ENCODE peak calls at places on chromosomes 2 and 18, in five cellular contexts. Y is suprapubic skin, D is psoas muscle, Z is astrocyte, U is dorsolateral prefrontal cortex. M is an unnamed sample.

GRCh38 chr2:24874025-24874424 is 46.0 kb downstream of the ADCY3 start:
- DNase-seq in U (no peak), Y (no peak), Z (no peak), D (peak; percentile 68), M (no peak)

GRCh38 chr2:164784376-164784775 is 57.2 kb downstream of the COBLL1 start:
- DNase-seq in U (no peak), Y (no peak), Z (peak; percentile 65), D (no peak), M (no peak)

GRCh38 chr18:64032312-64032711 is 62.4 kb downstream of the SERPINB8 start:
- DNase-seq in Z (no peak), Y (no peak), D (no peak), U (no peak), M (no peak)

GRCh38 chr2:162731917-162732804 is 106.4 kb downstream of the KCNH7 start:
- DNase-seq in D (no peak), Z (no peak), Y (no peak), U (no peak), M (no peak)

GRCh38 chr18:46278481-46279465 is 174.6 kb downstream of the HAUS1 start:
- DNase-seq in D (no peak), Y (no peak), U (no peak), Z (peak; percentile 67), M (no peak)

GRCh38 chr2:58965602-58966001 is 724.5 kb upstream of the FANCL start:
- DNase-seq in Y (no peak), U (no peak), D (no peak), Z (no peak), M (no peak)

GRCh38 chr18:61496374-61496773 is 163.1 kb downstream of the CDH20 start:
- DNase-seq in Y (no peak), Z (no peak), U (no peak), D (no peak), M (no peak)

GRCh38 chr18:46756559-46757201 is at the start of gene ST8SIA5:
- DNase-seq in Z (no peak), D (peak; percentile 66), Y (no peak), U (no peak), M (no peak)

GRCh38 chr2:88016948-88017779 is 817 bp upstream of the RNU2-63P start:
- DNase-seq in U (no peak), Z (peak; percentile 9), Y (peak; percentile 72), D (no peak), M (no peak)

GRCh38 chr2:26693287-26693849 is 846 bp downstream of the KCNK3 start:
- DNase-seq in D (no peak), Z (no peak), Y (no peak), U (no peak), M (no peak)

GRCh38 chr2:157923598-157923997 is 47.5 kb upstream of the ACVR1 start:
- DNase-seq in Y (no peak), Z (no peak), U (no peak), D (no peak), M (no peak)

GRCh38 chr2:157922341-157922740 is 46.2 kb upstream of the ACVR1 start:
- DNase-seq in Z (no peak), D (no peak), Y (no peak), U (no peak), M (no peak)

GRCh38 chr2:157918319-157918718 is 42.2 kb upstream of the ACVR1 start:
- DNase-seq in Z (no peak), Y (no peak), U (no peak), D (no peak), M (no peak)

GRCh38 chr2:157922815-157923214 is 46.7 kb upstream of the ACVR1 start:
- DNase-seq in D (no peak), Y (no peak), Z (no peak), U (no peak), M (no peak)

GRCh38 chr2:157919181-157919580 is 43.1 kb upstream of the ACVR1 start:
- DNase-seq in Y (no peak), Z (no peak), U (no peak), D (no peak), M (no peak)
- TF ChIP-seq CTCF in Y (no peak), Z (no peak), U (no peak), D (no peak), M (no peak)

GRCh38 chr18:31646332-31646822 is 38.0 kb downstream of the B4GALT6 start:
- DNase-seq in D (no peak), Z (no peak), Y (no peak), U (no peak), M (peak; percentile 24)
- H3K4me3 ChIP-seq in D (no peak overlapping the region), Z (no peak overlapping the region), Y (no peak overlapping the region), U (no peak overlapping the region), M (no peak overlapping the region)

DNA sequence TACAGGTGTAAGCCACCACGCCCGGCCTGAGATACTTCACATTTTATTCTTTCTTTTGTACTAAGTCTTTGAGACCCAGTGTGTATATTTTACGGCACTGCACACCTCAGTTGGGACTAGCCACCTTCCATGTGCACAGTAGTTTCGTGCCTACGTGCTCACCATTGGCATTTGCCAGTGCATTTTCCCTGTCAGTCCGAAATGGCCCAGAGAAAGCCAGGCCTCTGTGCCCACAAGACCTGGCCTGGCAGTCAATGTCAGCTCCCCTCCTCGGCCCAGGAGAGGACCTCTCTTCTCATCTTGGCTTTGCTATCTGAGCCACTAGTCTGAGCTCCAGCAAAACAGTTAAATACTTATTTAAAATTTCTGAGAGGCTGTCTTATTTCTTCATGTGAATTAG is 147.8 kb upstream of the KLHL29 start:
- DNase-seq in D (no peak), U (no peak), Y (no peak), Z (no peak), M (no peak)
- H3K27me3 ChIP-seq in D (no peaks in the 10 kb centered on the region), U (peaks cover 16% of the 10 kb centered on the region), Y (no peaks in the 10 kb centered on the region), Z (no peaks in the 10 kb centered on the region), M (peaks cover 7% of the 10 kb centered on the region)

DNA sequence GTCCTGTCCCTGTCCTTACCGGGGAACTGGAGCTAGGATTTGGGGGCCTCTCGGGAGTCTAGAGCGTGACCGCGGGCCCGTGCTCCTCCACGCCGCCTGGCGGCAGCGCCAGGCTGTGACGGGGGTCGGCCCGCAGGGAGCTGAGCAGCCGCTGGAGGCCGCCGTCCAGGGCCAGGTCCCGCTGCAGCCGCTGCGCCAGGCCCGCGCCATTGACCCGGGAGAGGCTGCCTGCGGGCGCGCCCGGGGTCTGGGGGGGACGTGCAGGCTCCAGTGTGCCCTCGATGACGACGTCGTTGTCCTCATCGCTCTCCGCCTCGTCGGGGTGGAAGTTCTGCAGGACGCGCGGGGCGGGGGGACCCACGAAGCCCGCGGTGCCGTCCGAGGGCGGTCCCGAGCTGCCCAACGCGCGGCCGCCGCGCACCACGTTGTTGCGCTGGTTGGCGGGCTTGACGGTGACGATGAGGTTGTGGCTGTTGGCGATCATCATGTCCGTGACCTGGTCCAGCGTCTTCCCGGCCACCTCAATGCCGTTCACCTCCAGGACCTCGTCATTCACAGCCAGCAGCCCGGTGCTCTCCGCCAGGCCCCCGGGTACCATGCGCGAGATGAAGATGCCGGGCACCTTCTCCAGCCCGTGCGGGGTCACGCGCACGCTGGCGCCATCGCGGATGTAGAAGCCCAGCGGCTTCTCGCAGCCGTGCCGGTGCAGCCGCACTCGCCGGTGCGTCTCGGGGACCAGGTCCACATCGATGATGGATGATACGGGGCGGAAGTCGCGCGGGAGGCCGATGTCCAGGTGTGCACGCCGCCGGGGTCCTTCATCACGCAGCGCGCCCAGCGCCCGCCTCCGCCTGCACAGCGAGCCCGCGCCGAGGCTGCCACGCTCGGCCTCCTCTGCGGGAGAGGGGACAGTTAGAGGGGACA is 50.9 kb downstream of the ADNP2 start:
- DNase-seq in Z (no peak), D (peak; percentile 62), U (no peak), Y (no peak), M (no peak)
- TF ChIP-seq CTCF in Z (peak; percentile 8), D (peak; percentile 34), U (peak; percentile 68), Y (peak; percentile 47), M (peak; percentile 48)

GRCh38 chr18:35504996-35505395 is 7.2 kb upstream of the INO80C start:
- DNase-seq in U (no peak), D (no peak), Z (no peak), Y (no peak), M (no peak)
- H3K4me3 ChIP-seq in U (no peak overlapping the region), D (no peak overlapping the region), Z (no peak overlapping the region), Y (no peak overlapping the region), M (no peak overlapping the region)

GRCh38 chr2:44932079-44932478 is 9.4 kb upstream of the SIX3 start:
- DNase-seq in D (no peak), Z (no peak), Y (no peak), U (no peak), M (no peak)
- H3K27me3 ChIP-seq in D (peaks cover 100% of the 10 kb centered on the region), Z (peaks cover 86% of the 10 kb centered on the region), Y (peaks cover 100% of the 10 kb centered on the region), U (peaks cover 100% of the 10 kb centered on the region), M (peaks cover 67% of the 10 kb centered on the region)

DNA sequence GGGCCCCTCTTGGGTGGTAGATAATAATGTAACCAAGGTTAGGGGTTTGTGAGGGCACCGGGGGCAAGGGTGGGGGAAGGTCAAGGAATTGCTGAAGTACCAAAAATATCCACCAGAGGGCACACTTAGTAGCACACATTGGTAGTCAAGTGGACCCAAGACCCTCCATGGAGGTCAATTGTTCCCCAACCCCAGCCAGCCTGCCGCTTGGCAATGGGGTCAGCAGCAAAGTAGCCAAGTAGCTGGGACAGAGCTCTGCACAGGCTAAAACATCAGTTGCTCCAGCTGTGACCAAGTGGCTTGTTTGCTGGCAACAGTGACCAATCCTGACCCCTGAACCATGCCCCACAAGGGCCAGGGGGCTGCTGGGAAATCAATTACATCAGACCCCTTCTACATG is 75.8 kb downstream of the EMX1 start:
- DNase-seq in Y (peak; percentile 49), D (peak; percentile 44), Z (no peak), U (no peak), M (no peak)
- TF ChIP-seq CTCF in Y (peak; percentile 79), D (peak; percentile 77), Z (peak; percentile 56), U (peak; percentile 81), M (peak; percentile 71)

DNA sequence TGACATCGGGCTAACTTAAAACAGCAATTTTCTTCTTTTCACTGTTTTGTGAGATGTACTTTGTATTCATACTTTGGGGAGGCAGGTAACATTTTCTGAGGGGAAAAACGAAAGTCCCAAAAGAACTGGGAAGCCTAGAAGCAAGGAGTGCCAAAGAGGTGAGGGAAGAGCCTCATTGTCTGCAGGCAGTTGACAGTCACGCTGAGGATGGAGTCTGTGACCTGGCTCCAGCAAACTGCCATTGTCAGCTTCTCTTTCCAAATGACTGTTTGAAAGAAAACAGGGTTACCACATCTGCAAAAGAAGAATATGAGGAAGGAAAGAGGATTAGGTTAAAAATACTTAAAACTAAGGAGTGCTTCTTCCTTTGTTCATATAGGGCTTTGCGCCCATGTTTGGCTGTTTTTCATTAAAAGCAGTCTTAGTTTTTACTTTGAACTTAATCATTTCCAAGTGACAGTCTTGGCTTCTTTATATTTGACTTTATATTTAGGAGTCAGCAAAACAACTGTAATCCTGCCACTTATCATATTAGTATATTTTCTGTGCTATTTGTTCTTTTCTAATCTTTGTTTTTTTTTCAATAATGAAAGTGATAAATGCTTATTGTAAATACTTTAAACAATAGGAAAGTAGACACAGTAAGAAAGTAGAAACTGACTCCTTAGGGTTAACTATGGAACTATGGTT is 35.0 kb downstream of the CERS6 start:
- DNase-seq in U (no peak), Z (no peak), Y (no peak), D (no peak), M (no peak)
- H3K4me3 ChIP-seq in U (peak overlapping the region; percentile 3), Z (no peak overlapping the region), Y (no peak overlapping the region), D (no peak overlapping the region), M (no peak overlapping the region)

GRCh38 chr2:85753035-85753524 is 711 bp upstream of the ATOH8 start:
- DNase-seq in D (no peak), Z (no peak), Y (no peak), U (no peak), M (no peak)
- H3K27me3 ChIP-seq in D (no peaks in the 10 kb centered on the region), Z (peaks cover 17% of the 10 kb centered on the region), Y (peaks cover 44% of the 10 kb centered on the region), U (no peaks in the 10 kb centered on the region), M (no peaks in the 10 kb centered on the region)

GRCh38 chr2:14634223-14634884 is 1.8 kb downstream of the LRATD1 start:
- DNase-seq in D (peak; percentile 83), Y (peak; percentile 87), U (peak; percentile 71), Z (peak; percentile 61), M (no peak)
- TF ChIP-seq CTCF in D (peak; percentile 54), Y (peak; percentile 76), U (peak; percentile 57), Z (peak; percentile 28), M (peak; percentile 82)

M was measured in BJ.